ENCODE peak calls at places on chromosomes 4 and X, in four cellular contexts. V, C, X and K are unnamed samples.
A peak's percentile ranks its signal among the peaks of the same experiment; 100 is the strongest.

GRCh38 chrX:49912866-49913265 is 9.5 kb upstream of the CLCN5 start:
- DNase-seq in V (no peak), C (no peak), X (no peak), K (no peak)

GRCh38 chrX:67288958-67289641 is 254.7 kb upstream of the AR start:
- DNase-seq in V (no peak), C (no peak), X (peak; percentile 12), K (no peak)

GRCh38 chrX:140190441-140191108 is 225.3 kb upstream of the CXorf66 start:
- DNase-seq in V (no peak), C (no peak), X (no peak), K (no peak)

GRCh38 chr4:41542526-41543270 is 4.7 kb downstream of the LIMCH1 start:
- DNase-seq in V (no peak), C (no peak), X (no peak), K (no peak)

GRCh38 chr4:26931961-26932360 is 71.3 kb downstream of the STIM2 start:
- DNase-seq in V (no peak), C (no peak), X (no peak), K (no peak)

GRCh38 chr4:4985844-4986243 is 33.4 kb downstream of the CYTL1 start:
- DNase-seq in V (no peak), C (no peak), X (no peak), K (no peak)

GRCh38 chr4:31334086-31334910 is 614.1 kb downstream of the PCDH7 start:
- DNase-seq in V (no peak), C (no peak), X (no peak), K (no peak)

GRCh38 chr4:105473340-105474109 is at the start of gene PPA2:
- DNase-seq in V (peak; percentile 69), C (peak; percentile 87), X (peak; percentile 78), K (peak; percentile 68)

GRCh38 chr4:26873391-26874026 is 12.9 kb downstream of the STIM2 start:
- DNase-seq in V (no peak), C (peak; percentile 22), X (no peak), K (no peak)

GRCh38 chrX:131332331-131332730 is 43.2 kb upstream of the IGSF1 start:
- DNase-seq in V (no peak), C (no peak), X (no peak), K (no peak)

GRCh38 chrX:43618376-43619205 is 37.5 kb upstream of the MAOA start:
- DNase-seq in V (no peak), C (no peak), X (no peak), K (no peak)

GRCh38 chrX:10582945-10583344 is 37.4 kb downstream of the MID1 start:
- DNase-seq in V (no peak), C (no peak), X (no peak), K (no peak)

GRCh38 chr4:12053951-12054350 is 625.3 kb upstream of the HS3ST1 start:
- DNase-seq in V (no peak), C (no peak), X (no peak), K (no peak)

GRCh38 chrX:40082447-40083119 is 15.2 kb downstream of the BCOR start:
- DNase-seq in V (no peak), C (no peak), X (no peak), K (no peak)

GRCh38 chr4:105350859-105351494 is 122.9 kb downstream of the PPA2 start:
- DNase-seq in V (no peak), C (no peak), X (no peak), K (no peak)

GRCh38 chr4:146975535-146975934 is 29.9 kb upstream of the TTC29 start:
- DNase-seq in V (peak; percentile 76), C (no peak), X (no peak), K (no peak)